ENCODE peak calls at places on chromosome 13, in six cellular contexts. N is non-pigmented ciliary epithelial cell; A is stimulated activated CD4-positive, alpha-beta T cell treated with anti-CD3 and anti-CD28 coated beads, Interleukin-12 subunit alpha, Interleukin-12 subunit beta, amount 100 ng/mL, for 4 hours; L is neural crest cell; O is fibroblast of mammary gland; Q is effector memory CD8-positive, alpha-beta T cell. H is an unnamed sample.

GRCh38 chr13:105774739-105775460 is 760.6 kb downstream of the EFNB2 start:
- DNase-seq in N (peak), A (no peak), L (no peak), O (no peak), Q (no peak), H (no peak)

GRCh38 chr13:60137911-60138570 is 25.7 kb downstream of the DIAPH3 start:
- DNase-seq in N (no peak), A (no peak), L (no peak), O (no peak), Q (no peak), H (no peak)

GRCh38 chr13:36888645-36889044 is 31.4 kb downstream of the SMAD9 start:
- DNase-seq in N (no peak), A (no peak), L (no peak), O (no peak), Q (no peak), H (no peak)

GRCh38 chr13:51041126-51041525 is 69.9 kb downstream of the C13orf42 start:
- DNase-seq in N (no peak), A (no peak), L (no peak), O (no peak), Q (no peak), H (peak)

GRCh38 chr13:20988909-20989735 is 72.3 kb downstream of the LATS2 start:
- DNase-seq in N (no peak), A (no peak), L (no peak), O (no peak), Q (no peak), H (no peak)

GRCh38 chr13:44306401-44307192 is 67.0 kb upstream of the SERP2 start:
- DNase-seq in N (peak), A (no peak), L (peak), O (peak), Q (no peak), H (peak)

GRCh38 chr13:45873491-45874360 is 22.2 kb upstream of the SIAH3 start:
- DNase-seq in N (peak), A (no peak), L (no peak), O (peak), Q (no peak), H (no peak)

GRCh38 chr13:95440441-95441088 is 112.0 kb upstream of the CLDN10 start:
- DNase-seq in N (no peak), A (no peak), L (no peak), O (no peak), Q (no peak), H (no peak)

GRCh38 chr13:20796791-20797513 is 23.2 kb upstream of the EEF1AKMT1 start:
- DNase-seq in N (no peak), A (no peak), L (no peak), O (peak), Q (no peak), H (no peak)

GRCh38 chr13:42894765-42895181 is 97.3 kb downstream of the EPSTI1 start:
- DNase-seq in N (peak), A (no peak), L (no peak), O (peak), Q (no peak), H (no peak)

GRCh38 chr13:93700115-93700514 is 473.5 kb downstream of the GPC6 start:
- DNase-seq in N (no peak), A (no peak), L (no peak), O (peak), Q (no peak), H (no peak)

GRCh38 chr13:45882626-45883025 is 31.1 kb upstream of the SIAH3 start:
- DNase-seq in N (no peak), A (no peak), L (no peak), O (no peak), Q (no peak), H (no peak)

GRCh38 chr13:68145852-68146251 is 915.7 kb upstream of the PCDH9 start:
- DNase-seq in N (no peak), A (no peak), L (no peak), O (no peak), Q (no peak), H (no peak)

GRCh38 chr13:65926750-65927171 is 1303.4 kb downstream of the PCDH9 start:
- DNase-seq in N (no peak), A (no peak), L (no peak), O (no peak), Q (no peak), H (peak)

GRCh38 chr13:33728271-33729037 is 89.5 kb upstream of the RFC3 start:
- DNase-seq in N (no peak), A (no peak), L (no peak), O (peak), Q (no peak), H (no peak)

GRCh38 chr13:73323615-73324014 is 264.8 kb downstream of the KLF5 start:
- DNase-seq in N (no peak), A (no peak), L (no peak), O (no peak), Q (no peak), H (no peak)

GRCh38 chr13:92054389-92054788 is 656.0 kb downstream of the GPC5 start:
- DNase-seq in N (no peak), A (no peak), L (no peak), O (no peak), Q (no peak), H (no peak)

GRCh38 chr13:33353210-33353609 is 67.7 kb upstream of the STARD13 start:
- DNase-seq in N (no peak), A (no peak), L (no peak), O (no peak), Q (no peak), H (no peak)

GRCh38 chr13:99677388-99677951 is 176.2 kb downstream of the TM9SF2 start:
- DNase-seq in N (no peak), A (no peak), L (no peak), O (peak), Q (no peak), H (no peak)

GRCh38 chr13:44815507-44816074 is 173.7 kb downstream of the NUFIP1 start:
- DNase-seq in N (peak), A (peak), L (no peak), O (peak), Q (no peak), H (no peak)

GRCh38 chr13:113954046-113954841 is 19.6 kb downstream of the C13orf46 start:
- DNase-seq in N (no peak), A (no peak), L (no peak), O (no peak), Q (no peak), H (no peak)

GRCh38 chr13:77114271-77114670 is 87.3 kb upstream of the FBXL3 start:
- DNase-seq in N (no peak), A (no peak), L (no peak), O (no peak), Q (no peak), H (no peak)

GRCh38 chr13:83824561-83824960 is 57.7 kb downstream of the SLITRK1 start:
- DNase-seq in N (no peak), A (no peak), L (no peak), O (no peak), Q (no peak), H (no peak)

GRCh38 chr13:51255556-51255955 is 33.4 kb downstream of the FAM124A start:
- DNase-seq in N (no peak), A (no peak), L (no peak), O (no peak), Q (no peak), H (no peak)

GRCh38 chr13:40779049-40779448 is 8.1 kb upstream of the MRPS31 start:
- DNase-seq in N (no peak), A (no peak), L (no peak), O (no peak), Q (no peak), H (no peak)

GRCh38 chr13:58056411-58056810 is 424.9 kb downstream of the PCDH17 start:
- DNase-seq in N (no peak), A (no peak), L (no peak), O (no peak), Q (no peak), H (no peak)

H was measured in retina.